ENCODE peak calls at places on chromosomes 13 and 19, in four cellular contexts. R is lung, L is tibial artery, G is fibroblast of mammary gland. F is an unnamed sample.

GRCh38 chr19:48674921-48675824 is 2.4 kb upstream of the NTN5 start:
- DNase-seq in R (peak), G (peak), L (peak), F (peak)

GRCh38 chr13:46665630-46666482 is 112.9 kb downstream of the LRCH1 start:
- DNase-seq in G (no peak), R (no peak), L (no peak), F (no peak)

GRCh38 chr13:104650426-104650825 is 1584.2 kb upstream of the SLC10A2 start:
- DNase-seq in R (no peak), G (no peak), L (no peak), F (no peak)

GRCh38 chr13:65275838-65276630 is 1954.1 kb downstream of the PCDH9 start:
- DNase-seq in R (no peak), G (no peak), L (no peak), F (no peak)

GRCh38 chr19:2618611-2619010 is 83.9 kb downstream of the GNG7 start:
- DNase-seq in L (peak), R (peak), G (peak), F (no peak)

GRCh38 chr19:10503002-10503789 is at the start of gene KEAP1:
- DNase-seq in G (no peak), R (peak), L (peak), F (no peak)

GRCh38 chr19:3586124-3586626 is 897 bp downstream of the GIPC3 start:
- DNase-seq in G (no peak), L (no peak), R (no peak), F (no peak)

GRCh38 chr13:98301721-98302120 is 124.7 kb upstream of the RNF113B start:
- DNase-seq in R (no peak), L (no peak), G (no peak), F (no peak)

GRCh38 chr19:20102097-20102496 is 24.3 kb downstream of the ZNF90 start:
- DNase-seq in L (no peak), R (no peak), G (no peak), F (no peak)

GRCh38 chr19:32339988-32340874 is 5.2 kb upstream of the ZNF507 start:
- DNase-seq in L (peak), R (peak), G (peak), F (no peak)

GRCh38 chr13:51134763-51135365 is 23.8 kb upstream of the C13orf42 start:
- DNase-seq in L (no peak), R (no peak), G (no peak), F (no peak)

GRCh38 chr13:22812793-22813192 is 368.0 kb upstream of the SGCG start:
- DNase-seq in G (no peak), R (peak), L (peak), F (no peak)

GRCh38 chr13:99983401-99984133 is 2.0 kb downstream of the ZIC2 start:
- DNase-seq in R (no peak), L (no peak), G (no peak), F (peak)

GRCh38 chr19:41189425-41190065 is 3.5 kb upstream of the CYP2S1 start:
- DNase-seq in G (no peak), L (no peak), R (no peak), F (no peak)

F was measured in esophagus muscularis mucosa.